ENCODE peak calls at places on chromosomes 2 and 18, in seven cellular contexts. X, Q, B, Z, A, C and I are unnamed samples. For H3K4me1, the result is how much of the 10 kb centered on the place peaks cover.

GRCh38 chr2:22450831-22451230 is 934.1 kb upstream of the KLHL29 start:
- DNase-seq in X (no peak), Q (no peak), B (no peak), Z (no peak), A (no peak), C (no peak), I (no peak)

GRCh38 chr2:226515344-226516055 is 284.1 kb downstream of the IRS1 start:
- DNase-seq in X (peak), Q (no peak), B (peak), Z (no peak), A (no peak), C (no peak), I (no peak)

GRCh38 chr2:227234432-227234831 is 70.0 kb downstream of the COL4A3 start:
- DNase-seq in X (no peak), Q (no peak), B (no peak), Z (no peak), A (no peak), C (no peak), I (no peak)

GRCh38 chr2:75587954-75588587 is 27.3 kb upstream of the EVA1A start:
- DNase-seq in X (peak), Q (no peak), B (no peak), Z (no peak), A (no peak), C (no peak), I (no peak)

GRCh38 chr2:16281451-16282330 is 341.3 kb downstream of the MYCN start:
- DNase-seq in X (no peak), Q (peak), B (peak), Z (peak), A (peak), C (no peak), I (no peak)

GRCh38 chr2:162333968-162334367 is 10.0 kb upstream of the GCA start:
- DNase-seq in X (peak), Q (no peak), B (peak), Z (peak), A (no peak), C (no peak), I (peak)

GRCh38 chr2:37809525-37809924 is 115.6 kb upstream of the RMDN2 start:
- DNase-seq in X (peak), Q (peak), B (no peak), Z (peak), A (no peak), C (no peak), I (peak)

GRCh38 chr18:60090170-60090569 is 190.4 kb downstream of the PMAIP1 start:
- DNase-seq in X (no peak), Q (no peak), B (no peak), Z (peak), A (no peak), C (no peak), I (no peak)

GRCh38 chr18:29840101-29840500 is 1202.4 kb downstream of the DSC3 start:
- DNase-seq in X (peak), Q (peak), B (no peak), Z (no peak), A (no peak), C (no peak), I (no peak)

GRCh38 chr2:204665244-204665643 is 120.0 kb downstream of the PARD3B start:
- DNase-seq in X (peak), Q (no peak), B (peak), Z (no peak), A (no peak), C (no peak), I (no peak)

GRCh38 chr2:63842149-63843061 is 709 bp downstream of the UGP2 start:
- DNase-seq in X (peak), Q (no peak), B (peak), Z (peak), A (no peak), C (no peak), I (peak)

GRCh38 chr2:42918041-42918440 is 125.7 kb upstream of the HAAO start:
- DNase-seq in X (no peak), Q (no peak), B (no peak), Z (no peak), A (no peak), C (no peak), I (no peak)

GRCh38 chr2:69798909-69799526 is 30.4 kb upstream of the GMCL1 start:
- DNase-seq in X (peak), Q (no peak), B (no peak), Z (peak), A (no peak), C (no peak), I (peak)

GRCh38 chr2:223481486-223481885 is 120.7 kb downstream of the SCG2 start:
- DNase-seq in X (no peak), Q (no peak), B (no peak), Z (no peak), A (no peak), C (no peak), I (no peak)

GRCh38 chr2:227406177-227407031 is 18.7 kb upstream of the SCYGR1 start:
- DNase-seq in X (peak), Q (peak), B (peak), Z (peak), A (peak), C (no peak), I (peak)

GRCh38 chr2:28544915-28545589 is 49.2 kb downstream of the PLB1 start:
- DNase-seq in X (peak), Q (no peak), B (peak), Z (no peak), A (no peak), C (no peak), I (no peak)

GRCh38 chr2:71823526-71823925 is 324.1 kb downstream of the CYP26B1 start:
- DNase-seq in X (no peak), Q (no peak), B (no peak), Z (no peak), A (no peak), C (no peak), I (no peak)

GRCh38 chr18:49520661-49521145 is 33.7 kb upstream of the C18orf32 start:
- DNase-seq in X (peak), Q (no peak), B (no peak), Z (no peak), A (no peak), C (no peak), I (peak)

GRCh38 chr2:65800998-65801397 is 368.6 kb upstream of the SPRED2 start:
- DNase-seq in X (peak), Q (peak), B (no peak), Z (peak), A (no peak), C (no peak), I (no peak)

GRCh38 chr18:5895300-5895885 is at the start of gene TMEM200C:
- DNase-seq in X (peak), Q (no peak), B (no peak), Z (no peak), A (no peak), C (no peak), I (no peak)

GRCh38 chr2:20454036-20454981 is 7.4 kb downstream of the RHOB start:
- DNase-seq in X (no peak), Q (no peak), B (no peak), Z (no peak), A (no peak), C (no peak), I (no peak)

GRCh38 chr2:196176142-196176738 is 4.9 kb upstream of the STK17B start:
- DNase-seq in X (no peak), Q (no peak), B (no peak), Z (no peak), A (no peak), C (peak), I (no peak)

GRCh38 chr2:62570861-62571698 is 65.1 kb upstream of the TMEM17 start:
- DNase-seq in X (no peak), Q (no peak), B (no peak), Z (no peak), A (no peak), C (no peak), I (peak)
- TF ChIP-seq POLR2A in X (no peak), Q (no peak), B (no peak), Z (no peak), A (no peak), C (no peak), I (no peak)

DNA sequence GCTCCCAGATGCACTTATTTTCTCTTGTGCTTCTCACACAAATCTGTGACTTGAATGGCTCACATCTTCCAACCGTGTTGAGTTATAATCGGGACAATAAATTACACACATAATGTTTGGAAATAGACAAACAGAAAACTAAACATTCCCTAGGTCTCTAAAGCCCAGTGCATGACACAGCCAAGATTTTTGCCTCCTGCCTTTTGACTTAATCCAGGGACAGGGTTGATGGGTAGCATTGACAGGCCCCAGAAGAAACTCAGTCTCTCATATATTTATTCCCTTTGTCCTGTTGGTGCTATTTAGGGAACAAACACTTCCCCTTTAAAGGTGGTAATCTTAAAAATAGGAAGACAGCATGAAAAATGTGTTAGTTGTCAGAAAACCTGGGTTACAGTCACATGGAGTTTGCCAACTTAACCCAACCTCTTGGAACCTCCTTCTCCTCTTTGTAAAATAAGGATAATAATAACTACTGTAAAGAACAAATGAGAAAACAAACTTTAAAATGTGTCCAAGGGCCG is 24.0 kb upstream of the ARPC2 start:
- DNase-seq in X (no peak), Q (no peak), B (no peak), Z (no peak), A (no peak), C (no peak), I (no peak)
- H3K4me1 ChIP-seq in X (under half), Q (under half), B (under half), Z (under half), A (under half), C (under half), I (under half)

GRCh38 chr2:240861547-240861946 is 7.1 kb upstream of the AGXT start:
- DNase-seq in X (no peak), Q (no peak), B (no peak), Z (no peak), A (no peak), C (no peak), I (no peak)

GRCh38 chr2:240869109-240869955 is 708 bp downstream of the AGXT start:
- DNase-seq in X (no peak), Q (no peak), B (no peak), Z (no peak), A (no peak), C (no peak), I (no peak)

GRCh38 chr2:240864475-240864874 is 4.1 kb upstream of the AGXT start:
- DNase-seq in X (no peak), Q (no peak), B (peak), Z (no peak), A (no peak), C (no peak), I (no peak)

GRCh38 chr2:240868286-240869108 is at the start of gene AGXT:
- DNase-seq in X (peak), Q (no peak), B (peak), Z (no peak), A (no peak), C (no peak), I (no peak)

GRCh38 chr2:240865391-240865790 is 3.2 kb upstream of the AGXT start:
- DNase-seq in X (no peak), Q (no peak), B (no peak), Z (no peak), A (no peak), C (no peak), I (no peak)
- H2AFZ ChIP-seq in X (no peak), Q (no peak), B (no peak), Z (no peak), A (no peak), C (no peak), I (no peak)

GRCh38 chr2:152718047-152718908 is at the start of gene ARL6IP6:
- DNase-seq in X (peak), Q (peak), B (peak), Z (peak), A (peak), C (peak), I (peak)
- TF ChIP-seq POLR2A in X (peak), Q (peak), B (peak), Z (peak), A (peak), C (peak), I (peak)

DNA sequence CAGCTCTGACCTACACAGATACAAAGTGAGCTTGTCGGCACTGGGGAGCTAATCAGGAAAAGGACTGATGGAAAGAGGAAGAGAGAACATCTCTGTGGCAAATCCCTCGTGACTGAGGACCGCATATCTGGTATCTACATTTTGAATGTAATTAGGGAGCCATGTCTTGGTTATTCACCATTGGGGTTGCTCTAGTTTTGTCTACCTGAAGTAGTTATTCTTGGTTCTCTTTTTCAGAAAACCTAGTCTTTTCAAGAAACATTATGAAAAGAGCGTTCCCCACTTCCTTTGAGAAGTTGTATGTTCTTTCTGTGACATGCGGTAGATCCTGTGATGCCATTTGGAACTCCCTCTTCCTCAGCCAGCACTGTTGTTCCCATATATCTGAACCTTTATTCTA is 104.4 kb downstream of the DOCK10 start:
- DNase-seq in X (no peak), Q (no peak), B (no peak), Z (no peak), A (no peak), C (peak), I (no peak)
- H3K4me1 ChIP-seq in X (under half), Q (under half), B (under half), Z (under half), A (under half), C (under half), I (under half)

GRCh38 chr2:166406374-166406773 is 30.6 kb upstream of the SCN9A start:
- DNase-seq in X (no peak), Q (no peak), B (no peak), Z (no peak), A (no peak), C (no peak), I (no peak)

GRCh38 chr2:166410828-166411472 is 35.2 kb upstream of the SCN9A start:
- DNase-seq in X (peak), Q (peak), B (peak), Z (peak), A (no peak), C (no peak), I (peak)

GRCh38 chr2:166413255-166413654 is 37.5 kb upstream of the SCN9A start:
- DNase-seq in X (peak), Q (no peak), B (no peak), Z (peak), A (no peak), C (no peak), I (no peak)

GRCh38 chr2:166411473-166412230 is 35.9 kb upstream of the SCN9A start:
- DNase-seq in X (peak), Q (peak), B (no peak), Z (no peak), A (no peak), C (no peak), I (no peak)
- H2AFZ ChIP-seq in X (peak), Q (no peak), B (no peak), Z (peak), A (peak), C (no peak), I (no peak)

GRCh38 chr2:197674060-197674459 is 1.3 kb downstream of the RFTN2 start:
- DNase-seq in X (no peak), Q (no peak), B (peak), Z (no peak), A (no peak), C (no peak), I (no peak)

GRCh38 chr2:197674546-197674945 is 841 bp downstream of the RFTN2 start:
- DNase-seq in X (peak), Q (no peak), B (no peak), Z (no peak), A (no peak), C (no peak), I (peak)

GRCh38 chr2:197673606-197674005 is 1.8 kb downstream of the RFTN2 start:
- DNase-seq in X (no peak), Q (no peak), B (no peak), Z (no peak), A (no peak), C (no peak), I (peak)

GRCh38 chr2:197675711-197676188 is 363 bp upstream of the RFTN2 start:
- DNase-seq in X (peak), Q (no peak), B (no peak), Z (peak), A (no peak), C (no peak), I (peak)

DNA sequence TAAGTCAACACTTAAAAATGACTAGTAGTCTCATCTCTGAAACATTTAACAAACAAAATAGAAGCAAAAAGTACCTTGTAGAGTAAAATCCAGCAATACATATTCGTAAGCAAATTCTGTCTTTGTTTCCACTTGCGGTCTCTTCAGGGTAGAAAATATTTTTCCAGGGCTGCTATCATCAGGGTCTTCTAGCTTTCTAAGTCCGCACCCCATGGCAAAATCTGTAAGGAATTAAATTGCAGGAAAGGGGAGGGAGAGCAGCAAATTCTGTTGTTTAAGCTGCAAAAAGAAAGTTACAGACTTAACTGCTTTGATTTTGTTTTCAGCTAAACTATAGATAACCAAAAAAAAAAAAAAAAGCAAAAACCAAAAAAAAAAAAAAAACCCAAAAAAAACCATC is at the start of gene RFTN2:
- DNase-seq in X (peak), Q (no peak), B (no peak), Z (no peak), A (no peak), C (no peak), I (no peak)
- TF ChIP-seq POLR2A in X (no peak), Q (no peak), B (no peak), Z (no peak), A (no peak), C (no peak), I (no peak)

DNA sequence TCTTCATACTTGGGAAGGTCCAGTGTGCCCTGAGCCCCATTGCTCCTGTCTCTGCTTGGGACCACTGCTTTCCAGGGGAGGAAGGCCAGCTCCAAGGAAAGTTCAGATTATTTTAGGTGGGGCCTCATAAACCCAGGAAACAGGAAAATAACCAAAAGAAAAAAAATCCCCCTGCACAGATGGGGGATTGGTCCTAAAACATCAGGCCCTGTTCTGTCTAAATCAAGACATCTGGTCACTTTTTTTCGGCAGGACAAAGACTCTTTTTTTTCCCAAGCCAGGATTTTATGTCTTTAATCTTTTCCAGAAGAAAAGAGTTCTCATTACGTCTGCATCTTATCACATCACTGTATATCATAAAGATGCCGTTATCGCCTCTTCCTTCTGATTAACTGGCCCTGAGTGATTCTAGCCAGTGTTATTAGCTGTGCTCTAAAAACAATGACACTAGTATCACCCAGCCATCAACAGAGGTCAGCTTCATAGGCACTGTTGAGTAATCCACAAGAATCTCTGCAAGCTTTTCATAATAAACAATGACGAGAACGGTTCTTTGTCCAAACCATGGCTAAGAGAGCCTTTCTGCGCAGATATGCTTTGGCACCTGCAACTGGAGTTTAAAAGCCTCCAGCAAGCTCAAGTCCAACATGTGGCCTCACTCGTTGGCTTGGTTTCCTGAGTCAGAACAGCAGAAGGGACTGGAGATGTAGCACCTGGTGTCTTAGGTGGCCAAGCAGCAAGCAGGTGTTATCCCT is 138.2 kb downstream of the VAPA start:
- DNase-seq in X (peak), Q (no peak), B (peak), Z (no peak), A (no peak), C (no peak), I (peak)
- H3K4me1 ChIP-seq in X (under half), Q (under half), B (under half), Z (under half), A (under half), C (under half), I (under half)